ENCODE peak calls at places on chromosomes 4 and X, in seven cellular contexts. N is upper lobe of left lung, F is astrocyte, T is WERI-Rb-1, S is IMR-90, I is H1, J is PC-9. C is an unnamed sample.
A peak's percentile ranks its signal among the peaks of the same experiment; 100 is the strongest.

GRCh38 chrX:42131856-42132255 is 208.5 kb upstream of the CASK start:
- DNase-seq in J (no peak), I (no peak), T (no peak), N (no peak), F (no peak), S (no peak), C (no peak)

GRCh38 chr4:88054909-88055308 is 47.5 kb downstream of the PKD2 start:
- DNase-seq in T (peak; percentile 44), J (peak; percentile 18), N (no peak), I (no peak), S (peak; percentile 72), F (peak; percentile 23), C (no peak)

GRCh38 chr4:42066402-42066801 is 76.1 kb downstream of the SLC30A9 start:
- DNase-seq in J (no peak), I (no peak), S (no peak), F (no peak), T (no peak), N (no peak), C (no peak)

GRCh38 chrX:29039501-29039900 is 452.3 kb downstream of the IL1RAPL1 start:
- DNase-seq in S (no peak), T (no peak), J (no peak), I (no peak), F (no peak), N (no peak), C (no peak)

GRCh38 chr4:78585633-78586032 is 34.1 kb downstream of the ANXA3 start:
- DNase-seq in T (no peak), N (no peak), I (no peak), S (peak; percentile 86), J (no peak), F (peak; percentile 40), C (no peak)

GRCh38 chr4:46844325-46844917 is 64.6 kb downstream of the COX7B2 start:
- DNase-seq in N (no peak), T (peak; percentile 52), S (peak; percentile 61), F (peak; percentile 49), I (no peak), J (peak; percentile 15), C (no peak)

GRCh38 chr4:185383451-185383850 is 12.3 kb downstream of the LRP2BP start:
- DNase-seq in F (no peak), T (no peak), N (no peak), J (peak; percentile 54), S (no peak), I (no peak), C (no peak)

GRCh38 chr4:42302348-42302747 is 94.9 kb upstream of the SHISA3 start:
- DNase-seq in N (no peak), T (peak; percentile 87), I (no peak), S (peak; percentile 9), J (peak; percentile 6), F (no peak), C (no peak)

GRCh38 chrX:153765138-153766079 is 1.4 kb downstream of the PLXNB3 start:
- DNase-seq in T (peak; percentile 12), J (peak; percentile 34), N (peak; percentile 46), F (no peak), S (peak; percentile 5), I (no peak), C (no peak)

GRCh38 chr4:10045481-10045880 is 24.2 kb upstream of the SLC2A9 start:
- DNase-seq in I (no peak), T (no peak), S (peak; percentile 20), F (peak; percentile 84), N (no peak), J (no peak), C (no peak)

GRCh38 chrX:42119076-42119475 is 195.7 kb upstream of the CASK start:
- DNase-seq in J (peak; percentile 3), N (no peak), S (peak; percentile 72), T (no peak), I (no peak), F (peak; percentile 68), C (no peak)

GRCh38 chr4:113683143-113683542 is 78.4 kb downstream of the CAMK2D start:
- DNase-seq in I (no peak), N (no peak), J (no peak), S (no peak), F (no peak), T (no peak), C (no peak)

DNA sequence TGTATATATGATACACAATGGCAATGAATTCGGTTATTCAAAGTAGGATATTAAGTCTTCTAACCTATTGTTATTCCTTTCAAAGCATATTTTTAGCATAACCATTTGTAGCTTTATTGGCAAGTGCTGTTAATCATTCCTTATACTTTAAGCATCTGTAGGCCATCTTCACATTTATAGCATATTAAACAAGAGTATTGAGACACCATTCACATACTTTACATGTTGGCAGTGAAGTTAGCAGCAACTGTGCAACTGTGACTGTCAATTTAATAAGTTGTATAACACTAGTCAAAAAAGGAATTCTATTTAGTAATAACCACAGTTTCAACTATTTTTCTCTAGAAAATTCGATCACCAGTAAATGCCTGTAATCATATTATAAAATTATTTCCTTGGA is 107.3 kb upstream of the MYOZ2 start:
- DNase-seq in F (no peak), I (no peak), J (no peak), N (no peak), T (no peak), S (no peak), C (no peak)
- H3K4me3 ChIP-seq in F (no peak overlapping the region), I (no peak overlapping the region), J (no peak overlapping the region), N (no peak overlapping the region), T (no peak overlapping the region), S (peak overlapping the region; percentile 18), C (peak overlapping the region; percentile 37)

GRCh38 chr4:108628411-108628810 is 8.0 kb downstream of the RPL34 start:
- DNase-seq in J (no peak), T (no peak), S (no peak), N (no peak), F (peak; percentile 28), I (no peak), C (no peak)
- H3K36me3 ChIP-seq in J (peaks cover 39% of the 10 kb centered on the region), T (peaks cover 96% of the 10 kb centered on the region), S (peaks cover 52% of the 10 kb centered on the region), N (peaks cover 92% of the 10 kb centered on the region), F (peaks cover 71% of the 10 kb centered on the region), I (peaks cover 42% of the 10 kb centered on the region), C (peaks cover 9% of the 10 kb centered on the region)

GRCh38 chrX:130285069-130285620 is 16.4 kb upstream of the ZNF280C start:
- DNase-seq in I (no peak), N (no peak), S (no peak), J (no peak), F (no peak), T (no peak), C (no peak)
- TF ChIP-seq CTCF in I (no peak), N (no peak), S (no peak), J (no peak), F (no peak), T (no peak), C (no peak)

DNA sequence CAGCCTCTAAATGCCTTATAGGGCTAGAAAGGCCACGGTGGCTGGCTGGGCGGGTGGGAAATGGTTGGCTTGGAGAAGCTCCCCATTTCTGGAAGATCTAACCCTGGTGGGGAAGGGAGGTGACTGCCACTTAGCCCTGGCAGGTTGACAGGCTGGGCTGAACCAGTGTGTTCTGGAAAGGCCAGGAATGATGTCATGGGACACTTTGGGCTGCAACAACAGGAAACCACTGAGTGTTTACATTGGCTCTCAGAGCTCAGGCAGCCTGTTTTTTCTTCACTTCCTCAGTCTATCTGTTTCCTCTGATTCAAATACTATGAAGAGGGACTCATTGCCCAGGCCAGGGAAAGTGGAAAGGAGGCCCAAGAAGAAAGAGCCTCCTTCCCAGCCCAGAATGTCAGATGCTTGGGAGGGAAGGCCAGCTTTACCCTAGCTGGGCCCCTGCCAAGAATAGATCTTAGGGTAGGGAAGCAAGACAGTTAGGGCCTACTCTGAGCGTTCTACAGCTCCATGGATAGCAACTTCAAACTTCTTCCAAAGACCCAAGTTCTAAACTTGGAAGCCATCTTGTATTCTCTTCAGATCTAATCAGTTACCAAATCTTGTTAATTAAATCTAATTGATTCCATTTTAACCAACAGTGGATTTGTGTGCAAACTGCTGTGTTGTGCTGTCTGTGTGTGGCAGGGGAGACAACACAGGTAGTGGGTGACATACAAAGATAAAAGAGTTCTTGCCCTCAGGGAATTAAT is 65.7 kb upstream of the MSN start:
- DNase-seq in T (no peak), F (peak; percentile 83), J (no peak), N (no peak), I (no peak), S (peak; percentile 88), C (peak; percentile 59)
- H3K4me3 ChIP-seq in T (no peak overlapping the region), F (no peak overlapping the region), J (no peak overlapping the region), N (no peak overlapping the region), I (no peak overlapping the region), S (no peak overlapping the region), C (no peak overlapping the region)

GRCh38 chr4:122977103-122977502 is 54.7 kb upstream of the NUDT6 start:
- DNase-seq in N (peak; percentile 35), S (no peak), J (no peak), T (no peak), F (no peak), I (no peak), C (no peak)
- H3K36me3 ChIP-seq in N (no peaks in the 10 kb centered on the region), S (peaks cover 11% of the 10 kb centered on the region), J (peaks cover 5% of the 10 kb centered on the region), T (peaks cover 30% of the 10 kb centered on the region), F (peaks cover 4% of the 10 kb centered on the region), I (no peaks in the 10 kb centered on the region), C (peaks cover 5% of the 10 kb centered on the region)

C was measured in BJ.